ENCODE peak calls at places on chromosomes 5 and 9, in nine cellular contexts. B is right lobe of liver, F is colonic mucosa, H is WERI-Rb-1, S is heart left ventricle, O is GM12878, Q is sigmoid colon, U is pancreas, E is transverse colon. I is an unnamed sample.

GRCh38 chr5:132272341-132273210 is 15.1 kb downstream of the PDLIM4 start:
- DNase-seq in B (peak; percentile 68), F (peak; percentile 83), H (peak; percentile 83), S (peak; percentile 76), O (no peak), Q (peak; percentile 79), U (peak; percentile 85), E (peak; percentile 73), I (peak; percentile 60)

GRCh38 chr5:82164957-82165698 is 113.0 kb downstream of the RPS23 start:
- DNase-seq in B (no peak), F (no peak), H (peak; percentile 74), S (no peak), O (no peak), Q (no peak), U (no peak), E (no peak), I (no peak)

GRCh38 chr9:137187386-137187785 is 974 bp downstream of the ANAPC2 start:
- DNase-seq in B (no peak), F (no peak), H (no peak), S (no peak), O (no peak), Q (no peak), U (no peak), E (no peak), I (no peak)

GRCh38 chr5:157247267-157247666 is 18.7 kb upstream of the CYFIP2 start:
- DNase-seq in B (no peak), F (no peak), H (no peak), S (no peak), O (no peak), Q (no peak), U (no peak), E (no peak), I (no peak)

GRCh38 chr5:151615431-151615830 is 24.3 kb upstream of the FAT2 start:
- DNase-seq in B (no peak), F (no peak), H (no peak), S (no peak), O (no peak), Q (no peak), U (no peak), E (no peak), I (no peak)

GRCh38 chr9:86354882-86355399 is 731 bp upstream of the TUT7 start:
- DNase-seq in B (no peak), F (no peak), H (no peak), S (no peak), O (no peak), Q (no peak), U (no peak), E (no peak), I (no peak)

GRCh38 chr5:124514966-124515365 is 231.5 kb downstream of the ZNF608 start:
- DNase-seq in B (no peak), F (no peak), H (no peak), S (no peak), O (no peak), Q (no peak), U (no peak), E (no peak), I (no peak)

GRCh38 chr9:131160416-131161112 is 35.2 kb downstream of the NUP214 start:
- DNase-seq in B (no peak), F (no peak), H (no peak), S (no peak), O (no peak), Q (no peak), U (no peak), E (no peak), I (no peak)

GRCh38 chr5:56200856-56201638 is 32.1 kb downstream of the ANKRD55 start:
- DNase-seq in B (peak; percentile 82), F (peak; percentile 57), H (peak; percentile 79), S (no peak), O (peak; percentile 90), Q (peak; percentile 71), U (no peak), E (peak; percentile 64), I (peak; percentile 42)

GRCh38 chr9:93205896-93206575 is 22.1 kb downstream of the WNK2 start:
- DNase-seq in B (no peak), F (no peak), H (no peak), S (peak; percentile 60), O (no peak), Q (no peak), U (peak; percentile 53), E (no peak), I (no peak)

GRCh38 chr9:93206576-93207155 is 22.7 kb downstream of the WNK2 start:
- DNase-seq in B (no peak), F (no peak), H (no peak), S (peak; percentile 59), O (no peak), Q (no peak), U (peak; percentile 44), E (no peak), I (no peak)

GRCh38 chr9:93207860-93208734 is 24.2 kb downstream of the WNK2 start:
- DNase-seq in B (no peak), F (no peak), H (no peak), S (peak; percentile 15), O (no peak), Q (no peak), U (peak; percentile 41), E (no peak), I (no peak)

GRCh38 chr9:93209097-93209496 is 25.2 kb downstream of the WNK2 start:
- DNase-seq in B (no peak), F (peak; percentile 86), H (no peak), S (peak; percentile 28), O (no peak), Q (no peak), U (peak; percentile 72), E (peak; percentile 83), I (no peak)

DNA sequence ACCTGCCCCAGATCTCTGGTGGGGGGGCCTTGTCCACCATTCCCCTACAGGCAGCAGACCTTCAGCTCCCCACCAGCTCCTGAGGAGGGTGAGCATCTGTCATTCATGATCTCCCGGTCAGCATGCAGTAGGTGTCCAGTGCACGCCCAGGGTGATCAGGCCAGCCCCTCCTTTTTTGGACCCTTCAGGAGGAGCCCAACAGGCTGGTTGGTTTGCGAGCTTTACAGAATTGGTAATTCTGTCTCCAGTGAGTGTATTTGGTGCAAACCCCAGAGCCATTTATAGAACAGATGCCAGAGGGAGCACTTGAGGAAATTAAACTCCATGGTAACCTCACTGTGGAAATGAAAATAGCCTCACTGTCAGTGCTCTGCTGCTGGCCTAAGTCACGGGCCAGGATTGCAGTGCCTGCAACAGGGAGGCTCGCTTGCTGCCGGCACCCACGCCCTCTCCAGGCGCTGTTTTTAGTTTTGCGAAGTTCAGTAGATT is 23.4 kb downstream of the WNK2 start:
- DNase-seq in B (no peak), F (no peak), H (peak; percentile 57), S (peak; percentile 61), O (no peak), Q (peak; percentile 87), U (peak; percentile 57), E (no peak), I (peak; percentile 68)
- TF ChIP-seq CTCF in B (no peak), F (no peak), H (no peak), S (peak; percentile 38), O (no peak), Q (no peak), U (no peak), E (no peak), I (no peak)

GRCh38 chr5:61493973-61494372 is 161.9 kb downstream of the ZSWIM6 start:
- DNase-seq in B (no peak), F (no peak), H (no peak), S (no peak), O (peak; percentile 3), Q (no peak), U (no peak), E (no peak), I (no peak)

GRCh38 chr5:61498121-61498520 is 166.1 kb downstream of the ZSWIM6 start:
- DNase-seq in B (no peak), F (no peak), H (no peak), S (no peak), O (no peak), Q (no peak), U (no peak), E (no peak), I (no peak)

DNA sequence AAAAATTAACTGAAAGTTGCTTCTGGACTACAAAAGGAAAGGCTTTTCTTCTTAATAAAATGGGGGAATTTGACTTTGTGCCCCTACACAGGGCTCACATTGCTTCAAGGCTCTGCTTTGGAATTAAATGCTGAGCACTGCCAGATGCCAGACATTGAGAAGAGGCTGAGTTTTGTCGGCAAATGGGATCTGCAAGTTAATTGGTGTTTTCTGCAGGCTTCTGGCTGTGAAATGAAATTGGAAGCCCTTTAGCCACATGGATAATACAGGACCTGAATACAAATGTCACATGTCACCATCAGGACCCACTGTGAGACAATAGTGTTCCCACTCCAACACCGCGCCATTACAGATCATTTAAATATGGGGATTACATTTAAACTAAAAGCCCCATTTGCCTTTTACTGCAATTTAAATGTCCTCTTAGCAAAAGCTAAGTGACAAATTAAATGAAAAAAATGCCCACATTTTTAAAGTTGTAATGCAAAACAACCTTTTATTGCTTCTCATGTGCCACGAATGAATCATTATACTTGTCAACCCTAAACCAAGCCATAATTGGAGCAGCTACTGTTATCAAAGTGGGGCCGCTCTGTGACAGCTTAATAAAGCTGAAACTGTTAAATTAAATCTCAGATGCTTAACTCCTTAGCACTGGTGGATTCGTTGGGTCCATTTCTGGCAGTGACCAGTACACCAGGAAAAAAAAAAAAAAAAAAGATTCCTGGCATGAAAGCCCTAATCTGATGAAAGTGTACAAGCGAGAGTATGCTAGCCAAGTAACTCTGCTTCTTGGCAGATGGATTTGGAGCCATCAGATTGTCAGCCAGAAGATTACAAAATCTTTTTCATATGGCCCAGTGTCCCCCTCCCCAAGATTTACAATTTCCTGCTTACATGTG is 164.6 kb downstream of the ZSWIM6 start:
- DNase-seq in B (no peak), F (no peak), H (no peak), S (no peak), O (no peak), Q (no peak), U (no peak), E (no peak), I (no peak)
- H3K27ac ChIP-seq in B (no peak overlapping the region), F (no peak overlapping the region), H (no peak overlapping the region), S (no peak overlapping the region), O (no peak overlapping the region), Q (peak overlapping the region; percentile 44), U (no peak overlapping the region), E (no peak overlapping the region), I (no peak overlapping the region)

DNA sequence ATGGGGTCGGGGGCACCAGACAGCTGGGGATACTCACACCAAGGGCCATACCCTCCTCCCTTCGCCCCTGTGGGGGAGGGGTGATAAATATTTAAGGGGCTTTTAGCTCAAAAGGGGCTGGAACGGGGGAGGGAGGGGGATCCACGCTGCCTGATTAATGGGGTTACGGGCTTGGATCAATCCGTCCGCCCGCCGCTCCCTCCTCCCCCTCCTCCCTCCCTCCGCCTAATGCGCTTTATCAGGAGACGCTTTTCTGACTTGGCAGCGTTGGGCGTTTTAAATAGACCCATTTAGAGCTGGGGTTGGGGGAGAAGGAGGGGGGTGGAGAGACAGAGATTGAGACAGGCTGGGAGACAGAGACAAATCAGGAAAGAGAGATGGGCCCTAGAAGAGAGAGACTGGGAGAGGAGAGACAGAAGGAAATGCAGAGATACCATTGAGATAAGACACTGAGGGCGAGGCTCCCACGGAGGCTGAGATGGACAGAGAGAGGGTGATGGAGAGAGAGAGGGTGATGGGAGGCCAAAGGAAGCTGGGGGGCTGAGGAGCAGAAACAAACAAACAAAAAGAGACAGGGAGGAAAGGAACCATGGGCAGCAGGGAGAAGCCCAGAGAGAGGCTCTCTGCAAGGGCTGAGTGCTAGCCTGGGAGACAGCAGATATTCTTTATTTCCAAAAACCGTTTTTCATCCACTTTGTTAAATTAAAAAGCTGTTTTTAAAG is 10.3 kb downstream of the CNTFR start:
- DNase-seq in B (no peak), F (no peak), H (peak; percentile 86), S (no peak), O (no peak), Q (no peak), U (no peak), E (peak; percentile 12), I (no peak)
- H3K27me3 ChIP-seq in B (no peaks in the 10 kb centered on the region), F (peaks cover 41% of the 10 kb centered on the region), H (no peaks in the 10 kb centered on the region), S (peaks cover 29% of the 10 kb centered on the region), O (peaks cover 19% of the 10 kb centered on the region), Q (peaks cover 82% of the 10 kb centered on the region), U (no peaks in the 10 kb centered on the region), E (peaks cover 58% of the 10 kb centered on the region), I (no peaks in the 10 kb centered on the region)

GRCh38 chr5:133785182-133785581 is 172.8 kb upstream of the FSTL4 start:
- DNase-seq in B (no peak), F (no peak), H (peak; percentile 24), S (no peak), O (no peak), Q (no peak), U (no peak), E (no peak), I (no peak)
- TF ChIP-seq CTCF in B (no peak), F (no peak), H (peak; percentile 43), S (no peak), O (no peak), Q (no peak), U (no peak), E (no peak), I (no peak)